ENCODE peak calls at places on chromosome 16, in six cellular contexts. N, A, D, V, I and X are unnamed samples.

GRCh38 chr16:3173892-3174617 is 13.9 kb upstream of the OR1F1 start:
- DNase-seq in N (peak), A (peak), D (no peak), V (peak), I (no peak), X (peak)

GRCh38 chr16:47995354-47995753 is 160.4 kb downstream of the ABCC12 start:
- DNase-seq in N (no peak), A (no peak), D (no peak), V (no peak), I (no peak), X (no peak)

GRCh38 chr16:4803479-4804243 is 1.2 kb upstream of the ROGDI start:
- DNase-seq in N (no peak), A (no peak), D (no peak), V (no peak), I (no peak), X (no peak)

GRCh38 chr16:67345401-67345800 is 18.8 kb downstream of the LRRC36 start:
- DNase-seq in N (no peak), A (no peak), D (no peak), V (no peak), I (no peak), X (peak)

GRCh38 chr16:49767414-49767813 is 88.5 kb downstream of the ZNF423 start:
- DNase-seq in N (no peak), A (no peak), D (no peak), V (no peak), I (no peak), X (no peak)

GRCh38 chr16:9657659-9658058 is 524.6 kb downstream of the GRIN2A start:
- DNase-seq in N (no peak), A (no peak), D (no peak), V (no peak), I (no peak), X (no peak)

GRCh38 chr16:56851671-56852400 is 13.2 kb upstream of the SLC12A3 start:
- DNase-seq in N (no peak), A (no peak), D (peak), V (no peak), I (no peak), X (no peak)

GRCh38 chr16:2042666-2043295 is 4.9 kb downstream of the NTHL1 start:
- DNase-seq in N (no peak), A (no peak), D (no peak), V (no peak), I (no peak), X (no peak)